ENCODE peak calls at places on chromosomes 3 and 15, in four cellular contexts. F is occipital lobe, S is heart left ventricle, T is substantia nigra. Z is an unnamed sample.

GRCh38 chr3:117074833-117075232 is 365.3 kb downstream of the TUSC7 start:
- DNase-seq in T (peak), S (no peak), F (no peak), Z (no peak)

GRCh38 chr3:157104928-157105652 is 54.9 kb downstream of the CCNL1 start:
- DNase-seq in T (no peak), F (no peak), S (no peak), Z (no peak)

GRCh38 chr15:56866798-56867197 is 51.6 kb upstream of the TCF12 start:
- DNase-seq in T (no peak), S (no peak), F (no peak), Z (no peak)

GRCh38 chr3:149442845-149443544 is 31.5 kb upstream of the TM4SF4 start:
- DNase-seq in S (no peak), T (no peak), F (no peak), Z (no peak)

GRCh38 chr3:188123170-188123920 is 30.6 kb upstream of the LPP start:
- DNase-seq in S (no peak), T (no peak), F (no peak), Z (no peak)

GRCh38 chr3:111325160-111325707 is 216.8 kb upstream of the CD96 start:
- DNase-seq in T (no peak), S (no peak), F (no peak), Z (no peak)

GRCh38 chr3:122893754-122894668 is 99.1 kb downstream of the SLC49A4 start:
- DNase-seq in S (no peak), F (no peak), T (no peak), Z (no peak)

GRCh38 chr3:34015204-34016142 is 217.0 kb downstream of the PDCD6IP start:
- DNase-seq in T (no peak), F (no peak), S (no peak), Z (no peak)

GRCh38 chr15:38069001-38069400 is 134.6 kb downstream of the TMCO5A start:
- DNase-seq in T (peak), S (no peak), F (peak), Z (no peak)

GRCh38 chr3:14583543-14584091 is 43.5 kb upstream of the GRIP2 start:
- DNase-seq in F (no peak), T (no peak), S (no peak), Z (no peak)

GRCh38 chr3:187328691-187329090 is 37.2 kb upstream of the MASP1 start:
- DNase-seq in F (no peak), S (no peak), T (no peak), Z (no peak)

GRCh38 chr3:36941658-36942057 is 3.2 kb downstream of the TRANK1 start:
- DNase-seq in S (no peak), F (no peak), T (no peak), Z (no peak)

GRCh38 chr15:53522878-53523455 is 236.5 kb downstream of the WDR72 start:
- DNase-seq in S (no peak), F (no peak), T (no peak), Z (peak)